ENCODE peak calls at places on chromosomes 16 and 17, in four cellular contexts. C, K, B and Y are unnamed samples.

GRCh38 chr17:77191266-77191665 is 50.5 kb downstream of the SEC14L1 start:
- DNase-seq in B (no peak), K (no peak), C (no peak), Y (no peak)

GRCh38 chr17:49616546-49617205 is 41.0 kb downstream of the NXPH3 start:
- DNase-seq in C (peak), K (no peak), B (no peak), Y (peak)

GRCh38 chr17:41065829-41066624 is at the start of gene KRTAP2-4:
- DNase-seq in K (peak), B (no peak), C (no peak), Y (peak)

GRCh38 chr17:77180503-77181330 is 39.9 kb downstream of the SEC14L1 start:
- DNase-seq in B (no peak), K (no peak), C (no peak), Y (no peak)

GRCh38 chr17:1294157-1294717 is 14.8 kb downstream of the TRARG1 start:
- DNase-seq in B (peak), K (no peak), C (peak), Y (no peak)

GRCh38 chr16:88907768-88908167 is 41.3 kb upstream of the PABPN1L start:
- DNase-seq in C (no peak), K (peak), B (no peak), Y (no peak)

GRCh38 chr17:42618442-42619150 is 9.1 kb downstream of the TUBG1 start:
- DNase-seq in B (peak), K (no peak), C (peak), Y (no peak)

GRCh38 chr17:40309938-40310510 is 1.0 kb downstream of the RARA start:
- DNase-seq in C (no peak), K (no peak), B (no peak), Y (no peak)

GRCh38 chr17:7307686-7308624 is 527 bp downstream of the EIF5A start:
- DNase-seq in B (peak), K (no peak), C (peak), Y (no peak)

GRCh38 chr16:66475232-66475631 is 48.1 kb downstream of the BEAN1 start:
- DNase-seq in B (no peak), C (no peak), K (no peak), Y (no peak)

GRCh38 chr17:79220715-79221291 is 146.2 kb downstream of the ENGASE start:
- DNase-seq in K (no peak), C (no peak), B (no peak), Y (no peak)

GRCh38 chr16:80280557-80280956 is 260.2 kb upstream of the DYNLRB2 start:
- DNase-seq in K (no peak), C (no peak), B (no peak), Y (no peak)

GRCh38 chr16:25372716-25373115 is 115.1 kb upstream of the ZKSCAN2 start:
- DNase-seq in K (no peak), C (no peak), B (no peak), Y (no peak)

GRCh38 chr16:78563905-78564304 is 464.5 kb downstream of the WWOX start:
- DNase-seq in K (peak), B (no peak), C (no peak), Y (no peak)

GRCh38 chr16:88591577-88592021 is 21.4 kb downstream of the ZC3H18 start:
- DNase-seq in B (no peak), K (no peak), C (peak), Y (no peak)

GRCh38 chr17:77327566-77328463 is 187.0 kb downstream of the SEC14L1 start:
- DNase-seq in K (no peak), C (no peak), B (peak), Y (no peak)

GRCh38 chr17:77371888-77372443 is 231.2 kb downstream of the SEC14L1 start:
- DNase-seq in C (no peak), B (no peak), K (no peak), Y (no peak)

GRCh38 chr17:57782642-57783337 is 37.7 kb upstream of the CCDC182 start:
- DNase-seq in K (no peak), B (no peak), C (no peak), Y (no peak)

GRCh38 chr16:84098939-84099338 is 17.8 kb downstream of the MBTPS1 start:
- DNase-seq in K (no peak), B (no peak), C (no peak), Y (no peak)

GRCh38 chr16:66262253-66263167 is 104.0 kb upstream of the CDH5 start:
- DNase-seq in K (no peak), B (no peak), C (peak), Y (no peak)

GRCh38 chr16:83402160-83402794 is 405.5 kb upstream of the HSBP1 start:
- DNase-seq in C (no peak), B (no peak), K (peak), Y (no peak)

GRCh38 chr17:36578671-36579070 is 13.0 kb upstream of the DHRS11 start:
- DNase-seq in B (no peak), K (no peak), C (no peak), Y (no peak)

GRCh38 chr17:42950044-42950783 is 14.0 kb downstream of the AARSD1 start:
- DNase-seq in B (no peak), C (no peak), K (no peak), Y (no peak)

GRCh38 chr17:29078183-29079045 is 35.5 kb downstream of the PIPOX start:
- DNase-seq in C (no peak), K (no peak), B (no peak), Y (no peak)

GRCh38 chr16:14300631-14301149 is 229.6 kb downstream of the MRTFB start:
- DNase-seq in B (peak), C (peak), K (no peak), Y (no peak)

GRCh38 chr17:82231562-82232321 is 2.9 kb downstream of the SLC16A3 start:
- DNase-seq in C (peak), B (peak), K (no peak), Y (no peak)

GRCh38 chr17:7080445-7081041 is 492 bp upstream of the CLEC10A start:
- DNase-seq in K (no peak), C (peak), B (no peak), Y (no peak)

GRCh38 chr16:22216191-22216831 is 10.2 kb downstream of the EEF2K start:
- DNase-seq in B (no peak), C (no peak), K (no peak), Y (no peak)

GRCh38 chr16:14003119-14003570 is 68.0 kb upstream of the MRTFB start:
- DNase-seq in K (no peak), C (peak), B (no peak), Y (peak)

GRCh38 chr17:61423967-61424649 is 24.5 kb downstream of the TBX2 start:
- DNase-seq in C (no peak), K (no peak), B (no peak), Y (no peak)

GRCh38 chr16:84922351-84923135 is 88.8 kb downstream of the ZDHHC7 start:
- DNase-seq in K (no peak), C (peak), B (no peak), Y (no peak)

GRCh38 chr16:54577566-54578180 is 291.1 kb upstream of the IRX3 start:
- DNase-seq in B (no peak), C (no peak), K (no peak), Y (no peak)

GRCh38 chr16:1677339-1677738 is 740 bp upstream of the JPT2 start:
- DNase-seq in B (no peak), K (no peak), C (no peak), Y (no peak)
- H3K4me3 ChIP-seq in B (no peak), K (peak), C (no peak), Y (no peak)

DNA sequence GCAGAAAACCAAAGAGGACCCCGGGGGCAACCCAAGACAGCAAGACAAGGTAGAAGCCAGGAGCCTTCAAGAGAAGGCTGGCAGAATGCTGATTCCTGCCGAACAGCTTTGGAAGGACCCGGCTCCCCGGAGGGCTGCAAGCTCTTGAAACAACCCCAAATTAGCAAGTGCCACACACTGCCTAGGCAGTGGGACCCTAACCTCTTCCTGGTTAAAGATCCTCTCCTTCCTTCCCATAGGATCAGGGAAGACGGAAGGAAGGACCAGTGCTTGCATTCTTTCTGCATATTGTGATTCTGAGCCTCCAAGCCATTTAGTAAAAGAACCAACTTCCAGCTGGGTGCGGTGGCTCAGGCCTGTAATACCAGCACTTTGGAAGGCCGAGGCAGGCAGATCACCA is 122.0 kb upstream of the AXIN2 start:
- DNase-seq in K (no peak), B (no peak), C (no peak), Y (no peak)
- H3K4me3 ChIP-seq in K (no peak), B (no peak), C (no peak), Y (no peak)

DNA sequence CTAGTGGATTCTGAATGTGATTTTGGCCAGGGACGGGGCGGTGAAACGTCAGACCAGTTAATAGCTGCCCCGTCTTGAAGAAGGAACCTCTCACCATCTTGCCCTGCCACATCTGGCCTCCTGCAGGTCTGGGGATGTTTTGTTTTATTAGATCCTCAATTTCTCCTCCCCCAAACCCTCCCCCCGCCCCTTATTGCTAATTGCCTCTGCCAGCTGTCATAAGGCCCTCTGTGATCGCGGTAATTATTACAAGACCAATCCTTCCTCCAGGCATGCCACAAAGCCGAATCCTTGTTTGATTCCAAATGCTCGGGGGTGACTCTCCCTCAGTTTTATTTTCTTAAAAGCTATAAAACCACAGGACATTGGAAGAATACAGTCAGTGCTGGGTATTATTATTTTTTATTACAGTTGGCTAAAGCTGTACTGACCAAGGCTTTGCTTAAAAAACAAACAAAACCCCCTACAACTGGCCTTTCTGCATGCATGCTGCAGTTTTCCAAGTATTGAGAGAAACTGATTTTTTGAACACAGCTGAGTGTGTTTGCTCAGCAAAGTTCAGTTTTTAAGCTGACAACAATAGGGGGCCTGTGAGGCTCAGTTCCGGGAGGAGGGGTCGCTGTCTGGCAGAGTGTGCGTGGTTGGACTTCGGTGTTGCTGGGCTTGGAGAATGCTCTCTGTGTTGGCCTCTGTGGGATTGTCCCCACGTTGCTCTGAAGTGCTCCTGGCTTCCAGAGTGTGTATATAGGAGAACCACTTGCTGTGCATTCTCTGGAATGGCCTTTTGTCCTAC is 1.7 kb downstream of the KSR1 start:
- DNase-seq in C (no peak), K (no peak), B (no peak), Y (peak)
- H3K4me3 ChIP-seq in C (peak), K (peak), B (peak), Y (peak)

GRCh38 chr16:51393381-51394005 is 242.4 kb upstream of the SALL1 start:
- DNase-seq in C (no peak), B (no peak), K (no peak), Y (no peak)

GRCh38 chr16:51392651-51393187 is 241.6 kb upstream of the SALL1 start:
- DNase-seq in C (no peak), B (no peak), K (no peak), Y (peak)

GRCh38 chr16:51389881-51390280 is 238.8 kb upstream of the SALL1 start:
- DNase-seq in K (no peak), C (no peak), B (no peak), Y (no peak)

GRCh38 chr16:51390877-51391276 is 239.8 kb upstream of the SALL1 start:
- DNase-seq in B (no peak), C (no peak), K (no peak), Y (no peak)

GRCh38 chr16:51391798-51392511 is 240.9 kb upstream of the SALL1 start:
- DNase-seq in C (no peak), K (no peak), B (no peak), Y (no peak)
- H3K4me3 ChIP-seq in C (no peak), K (no peak), B (no peak), Y (no peak)